ENCODE peak calls at places on chromosomes 1 and 21, in eight cellular contexts. One of them, this sample, is unnamed.
A peak's percentile ranks its signal among the peaks of the same experiment; 100 is the strongest.

GRCh38 chr1:83583351-83584014 is 415.4 kb downstream of the TTLL7 start:
- DNase-seq in neural progenitor cell: peak; percentile 10
- DNase-seq in hepatocyte: peak; percentile 21
- DNase-seq in MM.1S: no peak
- DNase-seq in PC-3: peak; percentile 23
- DNase-seq in PC-9: peak; percentile 23
- DNase-seq in fibroblast of lung: no peak
- DNase-seq in endothelial cell of umbilical vein: no peak
- DNase-seq in this sample: no peak

GRCh38 chr1:109197163-109198042 is 16.3 kb upstream of the SARS1 start:
- DNase-seq in fibroblast of lung: peak; percentile 100
- DNase-seq in PC-9: peak; percentile 81
- DNase-seq in hepatocyte: peak; percentile 68
- DNase-seq in endothelial cell of umbilical vein: peak; percentile 98
- DNase-seq in PC-3: peak; percentile 98
- DNase-seq in neural progenitor cell: no peak
- DNase-seq in MM.1S: no peak
- DNase-seq in this sample: peak; percentile 97

GRCh38 chr1:109241841-109242301 is 7.5 kb upstream of the CELSR2 start:
- DNase-seq in PC-9: no peak
- DNase-seq in endothelial cell of umbilical vein: no peak
- DNase-seq in fibroblast of lung: no peak
- DNase-seq in PC-3: no peak
- DNase-seq in hepatocyte: no peak
- DNase-seq in MM.1S: no peak
- DNase-seq in neural progenitor cell: no peak
- DNase-seq in this sample: no peak

GRCh38 chr1:7495894-7496293 is 275.2 kb upstream of the VAMP3 start:
- DNase-seq in endothelial cell of umbilical vein: no peak
- DNase-seq in neural progenitor cell: peak; percentile 34
- DNase-seq in fibroblast of lung: no peak
- DNase-seq in PC-3: no peak
- DNase-seq in MM.1S: no peak
- DNase-seq in PC-9: no peak
- DNase-seq in hepatocyte: no peak
- DNase-seq in this sample: no peak

GRCh38 chr1:239247299-239247698 is 139.1 kb upstream of the CHRM3 start:
- DNase-seq in endothelial cell of umbilical vein: no peak
- DNase-seq in PC-3: peak; percentile 49
- DNase-seq in neural progenitor cell: no peak
- DNase-seq in hepatocyte: no peak
- DNase-seq in PC-9: no peak
- DNase-seq in fibroblast of lung: peak; percentile 29
- DNase-seq in MM.1S: no peak
- DNase-seq in this sample: peak; percentile 4

GRCh38 chr1:46622341-46622740 is 5.7 kb upstream of the MOB3C start:
- DNase-seq in fibroblast of lung: no peak
- DNase-seq in PC-3: peak; percentile 64
- DNase-seq in endothelial cell of umbilical vein: no peak
- DNase-seq in PC-9: peak; percentile 46
- DNase-seq in MM.1S: peak; percentile 32
- DNase-seq in hepatocyte: no peak
- DNase-seq in neural progenitor cell: no peak
- DNase-seq in this sample: peak; percentile 40

GRCh38 chr1:241631674-241632073 is 8.5 kb downstream of the CHML start:
- DNase-seq in PC-9: no peak
- DNase-seq in PC-3: no peak
- DNase-seq in neural progenitor cell: no peak
- DNase-seq in MM.1S: no peak
- DNase-seq in endothelial cell of umbilical vein: no peak
- DNase-seq in hepatocyte: no peak
- DNase-seq in fibroblast of lung: no peak
- DNase-seq in this sample: no peak

GRCh38 chr1:81412954-81413353 is 387.8 kb upstream of the ADGRL2 start:
- DNase-seq in PC-3: no peak
- DNase-seq in MM.1S: no peak
- DNase-seq in endothelial cell of umbilical vein: no peak
- DNase-seq in PC-9: no peak
- DNase-seq in neural progenitor cell: peak; percentile 37
- DNase-seq in fibroblast of lung: no peak
- DNase-seq in hepatocyte: no peak
- DNase-seq in this sample: no peak

GRCh38 chr21:44871576-44872265 is 1.8 kb downstream of the PTTG1IP start:
- DNase-seq in neural progenitor cell: no peak
- DNase-seq in hepatocyte: peak; percentile 74
- DNase-seq in fibroblast of lung: peak; percentile 78
- DNase-seq in PC-3: peak; percentile 94
- DNase-seq in MM.1S: no peak
- DNase-seq in PC-9: peak; percentile 40
- DNase-seq in endothelial cell of umbilical vein: peak; percentile 58
- DNase-seq in this sample: peak; percentile 91

DNA sequence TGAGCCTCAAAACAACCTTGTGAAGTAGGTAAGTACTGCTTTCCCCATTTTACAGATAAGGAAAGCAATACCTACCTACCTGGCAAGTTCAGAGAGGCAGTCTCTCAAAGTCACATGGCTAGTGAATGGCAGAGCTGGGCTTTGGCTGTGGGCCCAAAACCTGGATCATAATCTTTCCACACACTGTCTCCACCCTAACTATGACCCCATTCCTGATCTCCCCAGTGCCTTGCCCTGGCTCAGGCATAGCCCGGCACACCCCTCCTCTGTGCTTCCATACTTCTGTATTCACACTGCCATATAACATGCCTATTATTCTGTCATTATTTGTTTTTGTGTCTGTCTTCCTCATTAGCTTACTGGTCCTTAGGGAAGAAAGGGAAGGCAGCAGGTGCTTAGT is 15.9 kb downstream of the GNG12 start:
- DNase-seq in hepatocyte: peak; percentile 38
- DNase-seq in PC-9: no peak
- DNase-seq in endothelial cell of umbilical vein: no peak
- DNase-seq in PC-3: no peak
- DNase-seq in neural progenitor cell: no peak
- DNase-seq in MM.1S: no peak
- DNase-seq in fibroblast of lung: no peak
- DNase-seq in this sample: no peak
- H3K27ac ChIP-seq in hepatocyte: peak overlapping the region; percentile 94
- H3K27ac ChIP-seq in PC-9: no peak overlapping the region
- H3K27ac ChIP-seq in endothelial cell of umbilical vein: no peak overlapping the region
- H3K27ac ChIP-seq in PC-3: no peak overlapping the region
- H3K27ac ChIP-seq in neural progenitor cell: no peak overlapping the region
- H3K27ac ChIP-seq in MM.1S: no peak overlapping the region
- H3K27ac ChIP-seq in fibroblast of lung: no peak overlapping the region
- H3K27ac ChIP-seq in this sample: no peak overlapping the region

GRCh38 chr1:11858968-11859871 is 475 bp upstream of the NPPB start:
- DNase-seq in hepatocyte: peak; percentile 90
- DNase-seq in PC-9: peak; percentile 66
- DNase-seq in endothelial cell of umbilical vein: peak; percentile 61
- DNase-seq in neural progenitor cell: peak; percentile 91
- DNase-seq in fibroblast of lung: peak; percentile 59
- DNase-seq in MM.1S: peak; percentile 67
- DNase-seq in PC-3: peak; percentile 51
- DNase-seq in this sample: peak; percentile 40
- TF ChIP-seq EZH2 in hepatocyte: no peak
- TF ChIP-seq EZH2 in PC-9: no peak
- TF ChIP-seq EZH2 in endothelial cell of umbilical vein: no peak
- TF ChIP-seq EZH2 in neural progenitor cell: peak; percentile 69
- TF ChIP-seq EZH2 in fibroblast of lung: peak; percentile 61
- TF ChIP-seq EZH2 in MM.1S: no peak
- TF ChIP-seq EZH2 in PC-3: no peak
- TF ChIP-seq EZH2 in this sample: peak; percentile 40

GRCh38 chr1:25432364-25432719 is 1.6 kb downstream of the MACO1 start:
- DNase-seq in hepatocyte: no peak
- DNase-seq in neural progenitor cell: no peak
- DNase-seq in PC-3: no peak
- DNase-seq in endothelial cell of umbilical vein: no peak
- DNase-seq in fibroblast of lung: no peak
- DNase-seq in PC-9: no peak
- DNase-seq in MM.1S: no peak
- DNase-seq in this sample: no peak
- H3K4me1 ChIP-seq in hepatocyte: peaks cover 36% of the 10 kb centered on the region
- H3K4me1 ChIP-seq in neural progenitor cell: peaks cover 9% of the 10 kb centered on the region
- H3K4me1 ChIP-seq in PC-3: peaks cover 33% of the 10 kb centered on the region
- H3K4me1 ChIP-seq in endothelial cell of umbilical vein: peaks cover 42% of the 10 kb centered on the region
- H3K4me1 ChIP-seq in fibroblast of lung: peaks cover 4% of the 10 kb centered on the region
- H3K4me1 ChIP-seq in PC-9: peaks cover 14% of the 10 kb centered on the region
- H3K4me1 ChIP-seq in MM.1S: peaks cover 22% of the 10 kb centered on the region
- H3K4me1 ChIP-seq in this sample: peaks cover 21% of the 10 kb centered on the region

DNA sequence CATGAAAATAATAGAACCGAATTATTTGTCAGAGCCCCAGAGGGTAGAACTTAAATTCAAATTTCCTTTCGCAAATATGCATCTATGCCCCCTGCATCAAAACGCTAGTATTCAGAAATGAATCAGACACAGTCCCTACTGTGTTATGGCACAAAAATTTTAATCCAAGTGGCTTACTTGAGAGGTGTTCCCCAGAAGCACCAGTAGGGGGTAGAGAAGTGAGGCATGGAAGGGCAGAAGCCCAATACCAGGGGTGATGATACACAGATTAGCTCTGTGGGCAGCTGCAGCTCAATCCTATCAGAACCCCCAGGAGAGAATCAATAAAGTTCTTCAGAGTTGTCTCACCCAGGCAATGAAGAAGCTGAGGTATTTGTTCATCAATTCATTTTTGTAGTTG is 342.2 kb downstream of the OMA1 start:
- DNase-seq in hepatocyte: no peak
- DNase-seq in PC-3: no peak
- DNase-seq in neural progenitor cell: peak; percentile 40
- DNase-seq in MM.1S: no peak
- DNase-seq in fibroblast of lung: no peak
- DNase-seq in endothelial cell of umbilical vein: no peak
- DNase-seq in PC-9: no peak
- DNase-seq in this sample: no peak
- H3K27ac ChIP-seq in hepatocyte: no peak overlapping the region
- H3K27ac ChIP-seq in PC-3: no peak overlapping the region
- H3K27ac ChIP-seq in neural progenitor cell: no peak overlapping the region
- H3K27ac ChIP-seq in MM.1S: no peak overlapping the region
- H3K27ac ChIP-seq in fibroblast of lung: no peak overlapping the region
- H3K27ac ChIP-seq in endothelial cell of umbilical vein: no peak overlapping the region
- H3K27ac ChIP-seq in PC-9: no peak overlapping the region
- H3K27ac ChIP-seq in this sample: no peak overlapping the region

DNA sequence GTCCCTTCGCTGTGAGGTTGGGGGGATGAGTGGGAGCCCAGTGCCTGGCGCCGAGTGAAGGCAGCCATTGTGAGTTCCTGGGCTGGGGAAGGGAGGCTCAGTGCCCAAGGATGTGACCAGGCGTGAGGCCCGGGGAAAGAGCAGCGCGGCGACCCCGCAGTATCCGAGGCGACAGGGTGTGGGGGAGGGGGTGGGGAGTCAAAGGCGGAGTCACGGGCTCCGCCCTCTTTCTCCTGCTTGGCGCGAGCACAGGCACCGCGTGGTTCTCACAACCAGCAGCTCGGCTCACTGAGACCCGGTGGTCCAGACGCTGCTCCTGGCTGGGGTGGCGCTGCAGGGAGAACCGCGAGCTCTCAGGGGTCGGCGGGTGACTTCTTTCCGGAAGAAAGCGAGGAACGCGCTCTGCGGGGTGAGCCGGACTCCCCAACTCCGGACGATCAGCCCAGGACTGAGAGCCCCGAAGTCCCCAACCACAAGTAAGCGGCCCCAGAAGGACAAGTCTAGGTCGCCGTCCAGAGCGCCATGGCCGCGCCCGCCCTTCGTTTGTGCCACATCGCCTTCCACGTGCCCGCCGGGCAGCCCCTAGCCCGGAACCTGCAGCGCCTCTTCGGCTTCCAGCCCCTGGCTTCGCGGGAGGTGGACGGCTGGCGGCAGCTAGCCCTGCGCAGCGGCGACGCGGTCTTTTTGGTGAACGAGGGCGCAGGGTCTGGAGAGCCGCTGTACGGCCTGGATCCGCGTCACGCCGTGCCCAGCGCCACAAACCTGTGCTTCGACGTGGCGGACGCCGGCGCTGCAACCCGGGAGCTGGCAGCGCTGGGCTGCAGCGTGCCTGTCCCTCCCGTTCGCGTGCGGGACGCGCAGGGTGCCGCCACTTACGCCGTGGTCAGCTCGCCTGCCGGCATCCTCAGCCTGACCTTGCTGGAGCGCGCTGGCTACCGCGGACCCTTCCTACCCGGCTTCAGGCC is at the start of gene HPDL:
- DNase-seq in fibroblast of lung: peak; percentile 54
- DNase-seq in PC-9: peak; percentile 47
- DNase-seq in MM.1S: peak; percentile 66
- DNase-seq in endothelial cell of umbilical vein: peak; percentile 53
- DNase-seq in PC-3: no peak
- DNase-seq in hepatocyte: peak; percentile 79
- DNase-seq in neural progenitor cell: peak; percentile 77
- DNase-seq in this sample: no peak
- TF ChIP-seq EZH2 in fibroblast of lung: no peak
- TF ChIP-seq EZH2 in PC-9: no peak
- TF ChIP-seq EZH2 in MM.1S: no peak
- TF ChIP-seq EZH2 in endothelial cell of umbilical vein: no peak
- TF ChIP-seq EZH2 in PC-3: no peak
- TF ChIP-seq EZH2 in hepatocyte: no peak
- TF ChIP-seq EZH2 in neural progenitor cell: no peak
- TF ChIP-seq EZH2 in this sample: no peak